ENCODE peak calls at places on chromosome 20, in ten cellular contexts. M, I, K, Z, V, F, B, A, P and Y are unnamed samples.

GRCh38 chr20:7375905-7376304 is 564.4 kb downstream of the HAO1 start:
- DNase-seq in M (no peak), I (peak; percentile 17), K (no peak), Z (no peak), V (no peak), F (no peak), B (no peak), A (no peak), P (no peak), Y (no peak)

GRCh38 chr20:3797592-3798404 is 1.7 kb downstream of the CDC25B start:
- DNase-seq in M (no peak), I (peak; percentile 67), K (peak; percentile 45), Z (no peak), V (no peak), F (no peak), B (no peak), A (no peak), P (no peak), Y (peak; percentile 57)

GRCh38 chr20:33373735-33374605 is 27.3 kb downstream of the CDK5RAP1 start:
- DNase-seq in M (no peak), I (peak; percentile 94), K (no peak), Z (no peak), V (peak; percentile 79), F (peak; percentile 65), B (peak; percentile 38), A (peak; percentile 43), P (peak; percentile 38), Y (no peak)

GRCh38 chr20:62069741-62070216 is 4.1 kb upstream of the TAF4 start:
- DNase-seq in M (no peak), I (peak; percentile 70), K (no peak), Z (no peak), V (no peak), F (no peak), B (peak; percentile 26), A (peak; percentile 48), P (peak; percentile 21), Y (no peak)

GRCh38 chr20:9660236-9660868 is 146.0 kb downstream of the LAMP5 start:
- DNase-seq in M (peak; percentile 36), I (peak; percentile 20), K (no peak), Z (peak; percentile 77), V (no peak), F (no peak), B (peak; percentile 2), A (no peak), P (no peak), Y (no peak)

GRCh38 chr20:40958598-40958997 is 70.0 kb upstream of the TOP1 start:
- DNase-seq in M (no peak), I (no peak), K (no peak), Z (no peak), V (no peak), F (no peak), B (no peak), A (no peak), P (no peak), Y (no peak)

GRCh38 chr20:58010186-58010585 is 218.3 kb downstream of the ANKRD60 start:
- DNase-seq in M (no peak), I (no peak), K (no peak), Z (no peak), V (no peak), F (peak; percentile 47), B (no peak), A (no peak), P (no peak), Y (no peak)

GRCh38 chr20:58086763-58087566 is 141.5 kb downstream of the ANKRD60 start:
- DNase-seq in M (peak; percentile 27), I (peak; percentile 27), K (no peak), Z (peak; percentile 55), V (no peak), F (no peak), B (no peak), A (peak; percentile 40), P (no peak), Y (peak; percentile 55)

GRCh38 chr20:63173552-63174191 is 42.3 kb downstream of the YTHDF1 start:
- DNase-seq in M (no peak), I (no peak), K (no peak), Z (peak; percentile 29), V (no peak), F (no peak), B (no peak), A (no peak), P (no peak), Y (no peak)

GRCh38 chr20:16477632-16478031 is 95.6 kb downstream of the KIF16B start:
- DNase-seq in M (no peak), I (peak; percentile 30), K (no peak), Z (no peak), V (no peak), F (no peak), B (no peak), A (no peak), P (no peak), Y (no peak)

GRCh38 chr20:56551571-56551970 is 18.5 kb downstream of the FAM209B start:
- DNase-seq in M (no peak), I (no peak), K (no peak), Z (no peak), V (no peak), F (no peak), B (no peak), A (no peak), P (no peak), Y (no peak)

GRCh38 chr20:56558968-56559367 is 25.9 kb downstream of the FAM209B start:
- DNase-seq in M (no peak), I (no peak), K (no peak), Z (no peak), V (no peak), F (no peak), B (no peak), A (no peak), P (no peak), Y (no peak)

GRCh38 chr20:56552911-56553629 is 20.0 kb downstream of the FAM209B start:
- DNase-seq in M (no peak), I (no peak), K (no peak), Z (no peak), V (no peak), F (no peak), B (no peak), A (no peak), P (no peak), Y (no peak)

DNA sequence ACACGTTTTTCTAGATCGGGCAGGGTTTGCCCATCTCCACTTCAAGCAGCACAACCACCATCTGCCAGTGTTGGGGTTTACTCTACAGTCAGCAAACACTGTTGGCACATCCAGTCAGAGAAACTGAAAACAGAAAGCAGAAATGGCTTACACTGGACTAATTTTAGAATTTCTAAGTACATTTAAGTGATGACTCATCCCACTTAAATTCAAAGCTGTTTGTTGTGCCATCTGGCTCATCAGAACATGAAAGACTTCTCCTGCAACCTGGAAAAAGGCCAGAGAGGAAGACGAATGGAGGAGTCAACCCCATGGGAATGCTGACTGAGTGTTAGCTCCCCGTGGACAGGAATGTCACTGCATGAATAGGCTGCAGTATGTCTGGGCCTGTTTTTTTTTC is 21.8 kb downstream of the FAM209B start:
- DNase-seq in M (no peak), I (peak; percentile 90), K (no peak), Z (no peak), V (peak; percentile 81), F (no peak), B (peak; percentile 98), A (peak; percentile 71), P (peak; percentile 88), Y (peak; percentile 64)
- TF ChIP-seq CTCF in M (no peak), I (no peak), K (no peak), Z (no peak), V (peak; percentile 8), F (peak; percentile 32), B (no peak), A (no peak), P (no peak), Y (no peak)

GRCh38 chr20:1185781-1186334 is 1.1 kb upstream of the TMEM74B start:
- DNase-seq in M (peak; percentile 54), I (peak; percentile 26), K (peak; percentile 63), Z (peak; percentile 74), V (no peak), F (no peak), B (no peak), A (peak; percentile 40), P (no peak), Y (peak; percentile 85)
- TF ChIP-seq CTCF in M (peak; percentile 76), I (peak; percentile 62), K (peak; percentile 59), Z (peak; percentile 58), V (peak; percentile 59), F (no peak), B (peak; percentile 55), A (peak; percentile 37), P (peak; percentile 67), Y (peak; percentile 80)

GRCh38 chr20:60358101-60358500 is 399.9 kb downstream of the CDH26 start:
- DNase-seq in M (no peak), I (no peak), K (no peak), Z (no peak), V (no peak), F (no peak), B (no peak), A (no peak), P (no peak), Y (no peak)
- TF ChIP-seq CTCF in M (no peak), I (no peak), K (no peak), Z (no peak), V (no peak), F (no peak), B (no peak), A (no peak), P (no peak), Y (no peak)

DNA sequence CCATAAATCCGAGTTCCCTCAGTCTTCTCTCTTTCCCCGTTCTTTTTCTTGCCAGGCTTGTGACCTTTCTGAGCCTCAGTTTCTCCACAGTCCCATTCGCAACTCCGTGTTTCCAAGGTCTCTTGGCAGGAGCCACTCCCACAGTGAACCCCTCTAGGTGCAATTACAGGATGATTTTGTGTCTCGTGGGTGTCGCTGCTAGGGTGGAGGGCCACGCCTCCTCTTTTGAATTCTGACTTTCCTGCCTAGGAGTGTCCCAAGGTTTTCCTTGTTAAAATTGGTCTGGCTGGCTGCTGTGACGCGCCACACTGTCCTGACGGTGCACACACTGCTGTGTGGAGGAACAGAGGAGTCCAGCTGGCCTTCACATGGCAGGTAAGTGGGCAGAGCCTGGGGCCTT is at the start of gene TGM6:
- DNase-seq in M (no peak), I (no peak), K (no peak), Z (no peak), V (no peak), F (no peak), B (no peak), A (no peak), P (no peak), Y (no peak)
- TF ChIP-seq CTCF in M (no peak), I (no peak), K (no peak), Z (no peak), V (no peak), F (no peak), B (no peak), A (no peak), P (no peak), Y (no peak)

GRCh38 chr20:17807670-17808069 is 107.9 kb downstream of the BANF2 start:
- DNase-seq in M (no peak), I (peak; percentile 18), K (no peak), Z (no peak), V (no peak), F (no peak), B (no peak), A (peak; percentile 47), P (no peak), Y (no peak)
- TF ChIP-seq CTCF in M (no peak), I (no peak), K (no peak), Z (no peak), V (no peak), F (no peak), B (no peak), A (no peak), P (no peak), Y (no peak)

GRCh38 chr20:39829255-39829654 is 859.8 kb downstream of the MAFB start:
- DNase-seq in M (no peak), I (peak; percentile 41), K (no peak), Z (peak; percentile 47), V (no peak), F (no peak), B (no peak), A (no peak), P (no peak), Y (no peak)
- TF ChIP-seq CTCF in M (peak; percentile 54), I (peak; percentile 73), K (no peak), Z (peak; percentile 55), V (peak; percentile 79), F (no peak), B (peak; percentile 48), A (no peak), P (peak; percentile 72), Y (peak; percentile 44)